ENCODE peak calls at places on chromosomes 7 and 10, in nine cellular contexts. X is left cardiac atrium; K is WERI-Rb-1; S is stimulated activated CD8-positive, alpha-beta memory T cell treated with anti-CD3 and anti-CD28 coated beads, Interleukin-7, amount 100 ng/mL, for 1 hour; L is activated T-cell treated with anti-CD3 and anti-CD28 coated beads, Interleukin-2, amount 50 U/mL, for 48 hours; D is stimulated activated CD4-positive, alpha-beta T cell treated with anti-CD3 and anti-CD28 coated beads, Interleukin-12 subunit alpha, Interleukin-12 subunit beta, amount 100 ng/mL, for 24 hours; T is transverse colon; F is HTR-8/SVneo; E is BJ. V is an unnamed sample.

GRCh38 chr10:94094540-94094939 is 100.8 kb downstream of the PLCE1 start:
- DNase-seq in X (no peak), K (no peak), S (no peak), L (no peak), D (no peak), T (no peak), F (no peak), E (no peak), V (no peak)

GRCh38 chr7:116671681-116672595 is at the start of gene MET:
- DNase-seq in X (peak; percentile 79), K (peak; percentile 81), S (no peak), L (peak; percentile 66), D (peak; percentile 4), T (peak; percentile 86), F (peak; percentile 62), E (no peak), V (peak; percentile 93)

GRCh38 chr7:57385668-57386067 is 64.3 kb upstream of the ZNF716 start:
- DNase-seq in X (no peak), K (no peak), S (no peak), L (no peak), D (no peak), T (no peak), F (no peak), E (no peak), V (no peak)

GRCh38 chr7:155203059-155203881 is 94.4 kb upstream of the INSIG1 start:
- DNase-seq in X (no peak), K (no peak), S (no peak), L (no peak), D (no peak), T (no peak), F (no peak), E (no peak), V (no peak)

GRCh38 chr10:83469719-83470336 is 669.5 kb upstream of the GHITM start:
- DNase-seq in X (no peak), K (no peak), S (no peak), L (no peak), D (no peak), T (no peak), F (peak; percentile 0), E (peak; percentile 2), V (no peak)

GRCh38 chr7:133044722-133045473 is 37.0 kb downstream of the CHCHD3 start:
- DNase-seq in X (no peak), K (peak; percentile 11), S (no peak), L (no peak), D (no peak), T (no peak), F (no peak), E (no peak), V (no peak)

GRCh38 chr7:72230281-72230680 is 181.9 kb downstream of the CALN1 start:
- DNase-seq in X (no peak), K (no peak), S (no peak), L (no peak), D (no peak), T (no peak), F (no peak), E (no peak), V (no peak)

GRCh38 chr7:106031271-106032029 is 68.4 kb downstream of the CDHR3 start:
- DNase-seq in X (no peak), K (no peak), S (no peak), L (no peak), D (no peak), T (no peak), F (no peak), E (no peak), V (no peak)

GRCh38 chr10:6423413-6424170 is 156.5 kb downstream of the PRKCQ start:
- DNase-seq in X (no peak), K (no peak), S (no peak), L (peak; percentile 35), D (no peak), T (no peak), F (no peak), E (no peak), V (no peak)

GRCh38 chr7:134355925-134356324 is 39.2 kb upstream of the SLC35B4 start:
- DNase-seq in X (peak; percentile 44), K (no peak), S (no peak), L (no peak), D (no peak), T (no peak), F (no peak), E (no peak), V (peak; percentile 56)

GRCh38 chr7:140656548-140657515 is 15.9 kb upstream of the ADCK2 start:
- DNase-seq in X (peak; percentile 47), K (no peak), S (no peak), L (no peak), D (no peak), T (peak; percentile 81), F (no peak), E (no peak), V (peak; percentile 54)

GRCh38 chr7:47326220-47326619 is 255.7 kb downstream of the TNS3 start:
- DNase-seq in X (no peak), K (peak; percentile 40), S (no peak), L (no peak), D (no peak), T (no peak), F (peak; percentile 17), E (peak; percentile 30), V (peak; percentile 65)

GRCh38 chr10:51667992-51668689 is 31.3 kb downstream of the CSTF2T start:
- DNase-seq in X (no peak), K (no peak), S (no peak), L (no peak), D (no peak), T (no peak), F (no peak), E (no peak), V (peak; percentile 44)

GRCh38 chr10:73537288-73537687 is 41.5 kb upstream of the PPP3CB start:
- DNase-seq in X (no peak), K (no peak), S (no peak), L (no peak), D (no peak), T (no peak), F (no peak), E (no peak), V (no peak)

GRCh38 chr10:114356786-114357588 is 47.3 kb downstream of the AFAP1L2 start:
- DNase-seq in X (no peak), K (no peak), S (no peak), L (no peak), D (no peak), T (no peak), F (no peak), E (no peak), V (peak; percentile 88)

GRCh38 chr7:139422126-139422525 is 61.3 kb downstream of the KLRG2 start:
- DNase-seq in X (no peak), K (no peak), S (no peak), L (no peak), D (no peak), T (no peak), F (no peak), E (no peak), V (no peak)

GRCh38 chr10:123392182-123392930 is 238.2 kb downstream of the BUB3 start:
- DNase-seq in X (no peak), K (peak; percentile 11), S (no peak), L (no peak), D (no peak), T (no peak), F (no peak), E (no peak), V (no peak)

GRCh38 chr7:46881507-46882127 is 700.3 kb downstream of the TNS3 start:
- DNase-seq in X (no peak), K (no peak), S (no peak), L (no peak), D (no peak), T (no peak), F (peak; percentile 19), E (no peak), V (no peak)

GRCh38 chr7:37462120-37462519 is 13.5 kb upstream of the ELMO1 start:
- DNase-seq in X (no peak), K (no peak), S (no peak), L (no peak), D (no peak), T (no peak), F (no peak), E (no peak), V (no peak)

GRCh38 chr10:48209246-48209645 is 65.2 kb downstream of the FRMPD2 start:
- DNase-seq in X (no peak), K (no peak), S (no peak), L (no peak), D (no peak), T (no peak), F (no peak), E (no peak), V (no peak)

GRCh38 chr10:26621889-26622681 is 75.4 kb upstream of the PDSS1 start:
- DNase-seq in X (peak; percentile 37), K (no peak), S (no peak), L (peak; percentile 60), D (no peak), T (peak; percentile 67), F (no peak), E (no peak), V (no peak)

GRCh38 chr7:32761451-32762320 is 129.9 kb downstream of the KBTBD2 start:
- DNase-seq in X (peak; percentile 24), K (no peak), S (no peak), L (no peak), D (no peak), T (no peak), F (no peak), E (no peak), V (no peak)

GRCh38 chr10:62651341-62651740 is 153.2 kb upstream of the ADO start:
- DNase-seq in X (no peak), K (no peak), S (no peak), L (no peak), D (no peak), T (no peak), F (no peak), E (no peak), V (peak; percentile 43)

GRCh38 chr10:13865758-13866491 is 279.2 kb downstream of the PRPF18 start:
- DNase-seq in X (no peak), K (no peak), S (no peak), L (no peak), D (no peak), T (no peak), F (peak; percentile 73), E (peak; percentile 44), V (peak; percentile 90)

GRCh38 chr10:44890721-44891550 is 20.2 kb upstream of the TMEM72 start:
- DNase-seq in X (no peak), K (no peak), S (no peak), L (no peak), D (no peak), T (peak; percentile 77), F (no peak), E (no peak), V (no peak)

GRCh38 chr7:158595068-158595467 is 7.4 kb upstream of the PTPRN2 start:
- DNase-seq in X (no peak), K (no peak), S (no peak), L (no peak), D (no peak), T (no peak), F (no peak), E (no peak), V (no peak)

GRCh38 chr10:97336446-97336845 is 1.9 kb upstream of the FRAT2 start:
- DNase-seq in X (no peak), K (no peak), S (no peak), L (no peak), D (no peak), T (no peak), F (no peak), E (no peak), V (no peak)

GRCh38 chr10:128064615-128065580 is 61.3 kb downstream of the MKI67 start:
- DNase-seq in X (peak; percentile 68), K (peak; percentile 22), S (peak; percentile 36), L (peak; percentile 83), D (peak; percentile 67), T (peak; percentile 63), F (no peak), E (no peak), V (peak; percentile 98)

GRCh38 chr7:128938524-128939074 is 872 bp downstream of the IRF5 start:
- DNase-seq in X (no peak), K (no peak), S (no peak), L (no peak), D (no peak), T (peak; percentile 55), F (no peak), E (no peak), V (no peak)

GRCh38 chr10:129916506-129916995 is 47.5 kb downstream of the EBF3 start:
- DNase-seq in X (peak; percentile 1), K (no peak), S (no peak), L (no peak), D (no peak), T (no peak), F (no peak), E (no peak), V (no peak)

GRCh38 chr7:94368371-94368791 is 26.3 kb upstream of the COL1A2 start:
- DNase-seq in X (no peak), K (no peak), S (no peak), L (no peak), D (no peak), T (no peak), F (no peak), E (peak; percentile 74), V (peak; percentile 89)